ENCODE peak calls at places on chromosome X, in ten cellular contexts. T is MM.1S, V is PC-3, K is hepatocyte, W is SK-N-SH, R is OCI-LY7, I is PC-9, M is HCT116, P is GM23338, B is Karpas-422. Z is an unnamed sample. For H3K36me3 and H3K9me2, the result is how much of the 10 kb centered on the place peaks cover.

GRCh38 chrX:30875957-30876356 is 13.1 kb downstream of the TAB3 start:
- DNase-seq in T (no peak), V (peak), K (no peak), W (no peak), R (no peak), I (peak), M (no peak), P (no peak), B (no peak), Z (peak)

GRCh38 chrX:17521871-17522693 is 147.1 kb downstream of the NHS start:
- DNase-seq in T (no peak), V (peak), K (peak), W (peak), R (no peak), I (peak), M (peak), P (peak), B (no peak), Z (peak)

GRCh38 chrX:40544343-40545250 is 36.2 kb upstream of the ATP6AP2 start:
- DNase-seq in T (no peak), V (peak), K (no peak), W (peak), R (no peak), I (no peak), M (no peak), P (no peak), B (no peak), Z (peak)

GRCh38 chrX:1411331-1411730 is 19.4 kb upstream of the SLC25A6 start:
- DNase-seq in T (no peak), V (no peak), K (no peak), W (no peak), R (no peak), I (no peak), M (no peak), P (no peak), B (no peak), Z (no peak)

GRCh38 chrX:102651242-102651967 is at the start of gene GPRASP1:
- DNase-seq in T (no peak), V (no peak), K (peak), W (peak), R (no peak), I (no peak), M (no peak), P (peak), B (no peak), Z (peak)

GRCh38 chrX:47217121-47217851 is 1.2 kb upstream of the CDK16 start:
- DNase-seq in T (no peak), V (peak), K (peak), W (peak), R (no peak), I (peak), M (no peak), P (peak), B (peak), Z (peak)

GRCh38 chrX:38232287-38232686 is 11.6 kb upstream of the SRPX start:
- DNase-seq in T (no peak), V (peak), K (no peak), W (no peak), R (no peak), I (no peak), M (no peak), P (no peak), B (no peak), Z (peak)

GRCh38 chrX:45771114-45771513 is 570.4 kb upstream of the DIPK2B start:
- DNase-seq in T (no peak), V (peak), K (peak), W (no peak), R (no peak), I (peak), M (peak), P (no peak), B (no peak), Z (peak)

GRCh38 chrX:45515262-45516215 is 314.9 kb upstream of the DIPK2B start:
- DNase-seq in T (peak), V (peak), K (peak), W (peak), R (no peak), I (peak), M (peak), P (peak), B (peak), Z (peak)

GRCh38 chrX:139026406-139027200 is 315.1 kb upstream of the FGF13 start:
- DNase-seq in T (no peak), V (peak), K (no peak), W (no peak), R (no peak), I (no peak), M (no peak), P (no peak), B (no peak), Z (peak)

GRCh38 chrX:35625714-35626113 is 172.4 kb upstream of the MAGEB16 start:
- DNase-seq in T (no peak), V (no peak), K (peak), W (no peak), R (no peak), I (no peak), M (no peak), P (no peak), B (no peak), Z (no peak)

GRCh38 chrX:112834016-112834855 is 6.4 kb downstream of the AMOT start:
- DNase-seq in T (no peak), V (no peak), K (peak), W (peak), R (no peak), I (peak), M (no peak), P (no peak), B (no peak), Z (peak)

GRCh38 chrX:48482526-48482925 is 6.5 kb downstream of the FTSJ1 start:
- DNase-seq in T (no peak), V (no peak), K (no peak), W (no peak), R (no peak), I (no peak), M (no peak), P (no peak), B (no peak), Z (no peak)

GRCh38 chrX:48478806-48479205 is 2.8 kb downstream of the FTSJ1 start:
- DNase-seq in T (no peak), V (no peak), K (no peak), W (no peak), R (no peak), I (no peak), M (no peak), P (no peak), B (no peak), Z (no peak)

GRCh38 chrX:48480142-48480541 is 4.1 kb downstream of the FTSJ1 start:
- DNase-seq in T (no peak), V (no peak), K (no peak), W (no peak), R (no peak), I (no peak), M (no peak), P (no peak), B (no peak), Z (no peak)

GRCh38 chrX:48477960-48478755 is 2.2 kb downstream of the FTSJ1 start:
- DNase-seq in T (no peak), V (no peak), K (no peak), W (no peak), R (no peak), I (no peak), M (no peak), P (no peak), B (no peak), Z (no peak)

DNA sequence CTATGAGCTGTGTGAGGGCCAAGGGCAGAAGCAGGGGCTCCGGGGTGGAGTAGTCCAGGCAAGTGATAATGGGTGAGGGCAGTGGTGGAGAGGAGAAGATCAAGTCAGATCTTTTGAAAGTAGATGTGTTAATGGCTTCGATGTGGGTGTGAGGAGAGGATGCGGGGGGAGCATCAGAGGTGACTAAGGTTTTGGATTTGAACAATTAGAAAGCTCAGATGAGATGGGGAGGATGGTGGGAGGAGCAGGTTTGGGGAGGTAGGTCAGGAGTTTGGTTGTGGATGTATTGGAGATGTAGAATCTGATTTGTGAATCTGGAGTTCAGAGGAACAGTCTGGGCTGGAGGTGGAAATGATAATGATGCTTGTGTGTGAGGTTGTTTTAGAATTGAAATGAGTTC is 4.6 kb downstream of the FTSJ1 start:
- DNase-seq in T (no peak), V (no peak), K (no peak), W (no peak), R (no peak), I (no peak), M (no peak), P (no peak), B (no peak), Z (no peak)
- H3K36me3 ChIP-seq in T (under half), V (under half), K (under half), W (under half), R (half or more), I (under half), M (under half), P (under half), B (under half), Z (under half)

GRCh38 chrX:18613930-18614639 is 57.8 kb downstream of the RS1 start:
- DNase-seq in T (no peak), V (no peak), K (no peak), W (no peak), R (no peak), I (no peak), M (no peak), P (no peak), B (no peak), Z (no peak)

GRCh38 chrX:18620349-18620748 is 51.6 kb downstream of the RS1 start:
- DNase-seq in T (no peak), V (no peak), K (peak), W (no peak), R (no peak), I (no peak), M (no peak), P (no peak), B (no peak), Z (no peak)

GRCh38 chrX:18619288-18619687 is 52.6 kb downstream of the RS1 start:
- DNase-seq in T (no peak), V (no peak), K (no peak), W (no peak), R (no peak), I (no peak), M (no peak), P (no peak), B (no peak), Z (no peak)

GRCh38 chrX:18616688-18617087 is 55.2 kb downstream of the RS1 start:
- DNase-seq in T (no peak), V (no peak), K (no peak), W (no peak), R (no peak), I (no peak), M (no peak), P (no peak), B (no peak), Z (no peak)

DNA sequence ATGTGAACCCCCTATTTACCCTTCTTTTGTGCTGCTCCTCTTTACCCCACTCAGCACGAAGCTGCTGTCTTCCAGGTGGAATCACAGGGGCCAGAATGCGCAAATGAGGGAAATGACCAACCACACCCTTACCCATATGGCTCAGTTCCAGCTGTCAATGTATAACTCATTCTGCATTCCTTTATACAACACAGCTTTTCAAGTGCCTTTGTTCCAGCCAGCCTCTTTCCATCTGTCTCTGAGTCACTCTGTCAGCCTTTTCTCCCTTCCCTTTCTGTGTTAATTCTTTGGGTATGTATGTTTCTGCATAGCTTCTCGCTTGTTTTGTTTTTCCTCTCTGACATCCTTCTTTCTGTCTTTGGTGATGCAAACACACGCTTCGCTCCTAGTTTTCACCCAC is 54.6 kb downstream of the RS1 start:
- DNase-seq in T (no peak), V (peak), K (peak), W (no peak), R (no peak), I (peak), M (peak), P (no peak), B (no peak), Z (peak)
- H3K9me2 ChIP-seq in T (under half), V (under half), K (under half), W (under half), R (under half), I (under half), M (under half), P (under half), B (under half), Z (under half)

GRCh38 chrX:13059269-13059668 is 14.8 kb upstream of the FAM9C start:
- DNase-seq in T (no peak), V (no peak), K (no peak), W (no peak), R (no peak), I (no peak), M (no peak), P (no peak), B (no peak), Z (no peak)

GRCh38 chrX:13064599-13065143 is 20.3 kb upstream of the FAM9C start:
- DNase-seq in T (no peak), V (no peak), K (peak), W (no peak), R (no peak), I (no peak), M (no peak), P (no peak), B (no peak), Z (peak)

GRCh38 chrX:13055486-13055885 is 11.1 kb upstream of the FAM9C start:
- DNase-seq in T (no peak), V (no peak), K (no peak), W (no peak), R (no peak), I (no peak), M (no peak), P (no peak), B (no peak), Z (no peak)

DNA sequence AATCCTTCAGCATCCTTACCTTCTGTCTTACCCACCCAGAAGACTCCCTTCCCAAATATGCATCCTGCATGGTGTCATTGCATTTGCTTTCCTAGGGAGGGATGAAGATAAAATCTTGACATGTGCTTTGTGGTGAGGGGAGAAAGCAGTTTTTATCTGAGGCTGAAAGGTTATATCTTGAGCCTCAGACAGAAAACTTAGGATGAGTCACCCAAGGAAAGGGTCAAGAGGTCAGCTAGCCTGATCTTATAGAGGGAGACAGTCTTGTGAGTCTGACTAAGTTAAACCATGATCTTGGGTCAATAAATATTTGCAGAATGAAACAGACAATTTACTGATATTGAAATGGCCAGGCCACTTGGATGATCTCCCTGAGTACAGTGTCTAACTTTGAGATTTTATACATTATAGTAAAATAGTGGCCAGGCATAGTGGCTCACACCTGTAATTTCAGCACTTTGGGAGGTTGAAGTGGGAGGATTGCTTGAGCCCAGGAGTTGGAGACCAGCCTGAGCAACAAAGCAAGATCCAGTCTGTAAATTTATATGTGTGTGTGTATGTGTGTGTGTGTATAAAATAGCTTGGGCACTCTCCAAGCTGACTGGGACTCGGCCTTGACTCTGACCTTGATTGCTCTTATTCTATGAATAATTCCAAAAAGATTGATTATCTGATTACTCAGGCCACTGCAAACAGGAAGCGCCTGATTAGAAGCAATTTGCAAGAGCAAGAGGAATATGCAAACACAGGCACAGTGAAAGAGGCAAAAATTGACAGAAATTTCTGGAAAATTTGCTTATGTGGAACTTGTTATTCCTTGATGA is 15.5 kb upstream of the FAM9C start:
- DNase-seq in T (no peak), V (peak), K (peak), W (no peak), R (no peak), I (peak), M (peak), P (no peak), B (no peak), Z (peak)
- H2AFZ ChIP-seq in T (no peak), V (peak), K (no peak), W (no peak), R (no peak), I (peak), M (no peak), P (no peak), B (no peak), Z (no peak)

GRCh38 chrX:73847991-73848390 is 285.0 kb downstream of the CHIC1 start:
- DNase-seq in T (no peak), V (no peak), K (no peak), W (no peak), R (no peak), I (no peak), M (no peak), P (no peak), B (peak), Z (no peak)
- H3K36me3 ChIP-seq in T (under half), V (under half), K (under half), W (under half), R (under half), I (under half), M (under half), P (under half), B (under half), Z (under half)

GRCh38 chrX:23870041-23870440 is 37.7 kb downstream of the APOO start:
- DNase-seq in T (no peak), V (no peak), K (no peak), W (no peak), R (no peak), I (no peak), M (no peak), P (no peak), B (no peak), Z (no peak)

DNA sequence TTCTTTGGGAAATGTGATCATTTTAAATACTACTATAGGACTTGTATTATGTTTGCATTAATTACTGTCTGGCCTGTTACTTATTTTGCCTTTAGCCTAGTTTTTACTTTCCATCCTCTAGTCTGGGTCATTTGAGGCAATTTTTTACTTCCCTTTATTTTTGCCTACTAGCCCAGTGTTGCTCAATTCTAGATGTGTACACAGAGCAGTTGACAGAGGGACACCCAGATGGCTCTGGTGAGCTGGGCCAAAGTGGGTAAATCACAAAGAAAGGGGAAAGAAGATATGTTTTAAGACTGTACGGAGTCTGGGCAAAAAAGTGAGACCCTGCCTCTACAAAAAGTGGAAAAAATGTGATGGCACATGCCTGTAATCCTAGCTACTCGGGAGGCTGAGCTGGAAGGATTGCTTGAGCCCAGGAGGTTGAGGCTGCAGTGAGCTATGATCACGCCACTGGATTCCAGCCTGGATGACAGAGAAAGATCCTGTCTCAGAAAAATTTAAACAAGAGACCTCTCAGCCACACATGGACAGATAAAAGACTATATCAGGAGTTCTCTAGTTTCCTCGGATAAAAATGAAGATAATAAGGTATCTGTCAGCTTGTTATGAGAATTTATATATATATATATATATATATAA is 35.7 kb downstream of the APOO start:
- DNase-seq in T (no peak), V (no peak), K (no peak), W (no peak), R (no peak), I (no peak), M (no peak), P (no peak), B (no peak), Z (no peak)
- H3K9me2 ChIP-seq in T (under half), V (under half), K (under half), W (under half), R (under half), I (under half), M (under half), P (under half), B (under half), Z (under half)

Z was measured in GM23248.